ENCODE peak calls at places on chromosomes 7 and 10, in seven cellular contexts. One of them, this sample, is unnamed.
A peak's percentile ranks its signal among the peaks of the same experiment; 100 is the strongest.

GRCh38 chr7:157870644-157871290 is 534.0 kb downstream of the DNAJB6 start:
- DNase-seq in small intestine: no peak
- DNase-seq in NCI-H510A treated with DMSO at 0.1 percent for 48 hours: no peak
- DNase-seq in iris pigment epithelial cell: no peak
- DNase-seq in neural progenitor cell: no peak
- DNase-seq in CD8-positive, alpha-beta T cell: no peak
- DNase-seq in right lobe of liver: no peak
- DNase-seq in this sample: no peak

GRCh38 chr10:11742009-11742778 is at the start of gene ECHDC3:
- DNase-seq in small intestine: peak; percentile 58
- DNase-seq in NCI-H510A treated with DMSO at 0.1 percent for 48 hours: peak; percentile 23
- DNase-seq in iris pigment epithelial cell: peak; percentile 26
- DNase-seq in neural progenitor cell: peak; percentile 62
- DNase-seq in CD8-positive, alpha-beta T cell: peak; percentile 34
- DNase-seq in right lobe of liver: peak; percentile 86
- DNase-seq in this sample: peak; percentile 72

GRCh38 chr7:148142660-148143248 is 447.8 kb upstream of the C7orf33 start:
- DNase-seq in small intestine: peak; percentile 35
- DNase-seq in NCI-H510A treated with DMSO at 0.1 percent for 48 hours: peak; percentile 59
- DNase-seq in iris pigment epithelial cell: peak; percentile 38
- DNase-seq in neural progenitor cell: peak; percentile 67
- DNase-seq in CD8-positive, alpha-beta T cell: no peak
- DNase-seq in right lobe of liver: no peak
- DNase-seq in this sample: peak; percentile 69

GRCh38 chr7:121397832-121398231 is 1.7 kb upstream of the FAM3C start:
- DNase-seq in small intestine: peak; percentile 80
- DNase-seq in NCI-H510A treated with DMSO at 0.1 percent for 48 hours: no peak
- DNase-seq in iris pigment epithelial cell: no peak
- DNase-seq in neural progenitor cell: no peak
- DNase-seq in CD8-positive, alpha-beta T cell: no peak
- DNase-seq in right lobe of liver: no peak
- DNase-seq in this sample: no peak

GRCh38 chr10:114550756-114551290 is 107.3 kb downstream of the ABLIM1 start:
- DNase-seq in small intestine: peak; percentile 54
- DNase-seq in NCI-H510A treated with DMSO at 0.1 percent for 48 hours: peak; percentile 90
- DNase-seq in iris pigment epithelial cell: peak; percentile 21
- DNase-seq in neural progenitor cell: peak; percentile 57
- DNase-seq in CD8-positive, alpha-beta T cell: no peak
- DNase-seq in right lobe of liver: no peak
- DNase-seq in this sample: peak; percentile 8

GRCh38 chr10:49182776-49183175 is 5.4 kb downstream of the TMEM273 start:
- DNase-seq in small intestine: no peak
- DNase-seq in NCI-H510A treated with DMSO at 0.1 percent for 48 hours: no peak
- DNase-seq in iris pigment epithelial cell: no peak
- DNase-seq in neural progenitor cell: no peak
- DNase-seq in CD8-positive, alpha-beta T cell: no peak
- DNase-seq in right lobe of liver: no peak
- DNase-seq in this sample: no peak

GRCh38 chr7:93890464-93891068 is at the start of gene TFPI2:
- DNase-seq in small intestine: no peak
- DNase-seq in NCI-H510A treated with DMSO at 0.1 percent for 48 hours: peak; percentile 5
- DNase-seq in iris pigment epithelial cell: peak; percentile 77
- DNase-seq in neural progenitor cell: peak; percentile 63
- DNase-seq in CD8-positive, alpha-beta T cell: no peak
- DNase-seq in right lobe of liver: peak; percentile 60
- DNase-seq in this sample: peak; percentile 84

GRCh38 chr7:27745064-27745583 is 5.2 kb downstream of the TAX1BP1 start:
- DNase-seq in small intestine: peak; percentile 50
- DNase-seq in NCI-H510A treated with DMSO at 0.1 percent for 48 hours: peak; percentile 29
- DNase-seq in iris pigment epithelial cell: peak; percentile 84
- DNase-seq in neural progenitor cell: peak; percentile 18
- DNase-seq in CD8-positive, alpha-beta T cell: no peak
- DNase-seq in right lobe of liver: no peak
- DNase-seq in this sample: peak; percentile 96

GRCh38 chr7:148385009-148385682 is 205.4 kb upstream of the C7orf33 start:
- DNase-seq in small intestine: no peak
- DNase-seq in NCI-H510A treated with DMSO at 0.1 percent for 48 hours: no peak
- DNase-seq in iris pigment epithelial cell: no peak
- DNase-seq in neural progenitor cell: peak; percentile 52
- DNase-seq in CD8-positive, alpha-beta T cell: no peak
- DNase-seq in right lobe of liver: no peak
- DNase-seq in this sample: no peak

GRCh38 chr10:95794195-95794594 is 38.2 kb downstream of the ENTPD1 start:
- DNase-seq in small intestine: no peak
- DNase-seq in NCI-H510A treated with DMSO at 0.1 percent for 48 hours: no peak
- DNase-seq in iris pigment epithelial cell: no peak
- DNase-seq in neural progenitor cell: no peak
- DNase-seq in CD8-positive, alpha-beta T cell: no peak
- DNase-seq in right lobe of liver: no peak
- DNase-seq in this sample: no peak

GRCh38 chr10:7986851-7987250 is 67.6 kb upstream of the GATA3 start:
- DNase-seq in small intestine: no peak
- DNase-seq in NCI-H510A treated with DMSO at 0.1 percent for 48 hours: no peak
- DNase-seq in iris pigment epithelial cell: peak; percentile 60
- DNase-seq in neural progenitor cell: no peak
- DNase-seq in CD8-positive, alpha-beta T cell: no peak
- DNase-seq in right lobe of liver: no peak
- DNase-seq in this sample: no peak

GRCh38 chr10:6542999-6543430 is 37.1 kb downstream of the PRKCQ start:
- DNase-seq in small intestine: peak; percentile 15
- DNase-seq in NCI-H510A treated with DMSO at 0.1 percent for 48 hours: no peak
- DNase-seq in iris pigment epithelial cell: no peak
- DNase-seq in neural progenitor cell: no peak
- DNase-seq in CD8-positive, alpha-beta T cell: peak; percentile 39
- DNase-seq in right lobe of liver: no peak
- DNase-seq in this sample: no peak

GRCh38 chr10:19993714-19994343 is 177.6 kb downstream of the PLXDC2 start:
- DNase-seq in small intestine: no peak
- DNase-seq in NCI-H510A treated with DMSO at 0.1 percent for 48 hours: no peak
- DNase-seq in iris pigment epithelial cell: peak; percentile 57
- DNase-seq in neural progenitor cell: no peak
- DNase-seq in CD8-positive, alpha-beta T cell: no peak
- DNase-seq in right lobe of liver: no peak
- DNase-seq in this sample: no peak